ENCODE peak calls at places on chromosome 2, in eight cellular contexts. G, J, Y, O, R, N, P and F are unnamed samples. For H3K27me3 and H3K4me1, the result is how much of the 10 kb centered on the place peaks cover.

GRCh38 chr2:3198119-3198518 is 179.5 kb downstream of the EIPR1 start:
- DNase-seq in R (no peak), N (no peak), G (no peak), Y (no peak), O (no peak), J (no peak), P (no peak), F (no peak)

GRCh38 chr2:212956665-212957064 is 194.7 kb downstream of the IKZF2 start:
- DNase-seq in R (no peak), J (no peak), O (no peak), N (no peak), P (no peak), Y (no peak), G (no peak), F (no peak)

GRCh38 chr2:11517906-11518305 is 15.9 kb upstream of the GREB1 start:
- DNase-seq in N (no peak), J (no peak), O (no peak), R (no peak), P (no peak), G (no peak), Y (no peak), F (no peak)

GRCh38 chr2:232523682-232524597 is 2.0 kb upstream of the CHRND start:
- DNase-seq in J (peak), O (no peak), P (no peak), Y (peak), G (no peak), R (peak), N (no peak), F (no peak)

GRCh38 chr2:2114745-2115245 is 216.3 kb downstream of the MYT1L start:
- DNase-seq in Y (no peak), J (no peak), R (no peak), G (no peak), O (no peak), P (no peak), N (no peak), F (no peak)

GRCh38 chr2:24313744-24314632 is 46.3 kb downstream of the ITSN2 start:
- DNase-seq in Y (peak), P (no peak), R (no peak), J (no peak), G (no peak), O (no peak), N (no peak), F (no peak)

GRCh38 chr2:173693164-173693563 is 272.0 kb downstream of the SP3 start:
- DNase-seq in R (no peak), J (no peak), G (no peak), O (no peak), P (no peak), Y (no peak), N (no peak), F (no peak)

GRCh38 chr2:205721057-205721767 is 38.9 kb downstream of the NRP2 start:
- DNase-seq in Y (no peak), G (no peak), R (no peak), O (no peak), N (no peak), P (no peak), J (no peak), F (no peak)

GRCh38 chr2:189751080-189751658 is 11.4 kb downstream of the OSGEPL1 start:
- DNase-seq in Y (peak), R (peak), N (peak), O (no peak), G (no peak), P (peak), J (peak), F (no peak)

GRCh38 chr2:133296396-133296795 is 271.9 kb downstream of the NCKAP5 start:
- DNase-seq in N (no peak), O (no peak), Y (peak), P (no peak), R (no peak), J (no peak), G (no peak), F (no peak)

GRCh38 chr2:8304821-8305766 is 376.8 kb upstream of the ID2 start:
- DNase-seq in J (no peak), P (no peak), G (no peak), Y (no peak), O (no peak), N (peak), R (no peak), F (no peak)

GRCh38 chr2:71780162-71780561 is 326.8 kb downstream of the DYSF start:
- DNase-seq in Y (no peak), N (no peak), O (no peak), R (no peak), J (no peak), P (no peak), G (no peak), F (no peak)

GRCh38 chr2:142582317-142582716 is 295.1 kb upstream of the KYNU start:
- DNase-seq in P (no peak), G (no peak), J (no peak), O (no peak), Y (no peak), N (no peak), R (no peak), F (no peak)

GRCh38 chr2:155980941-155981561 is 351.5 kb downstream of the NR4A2 start:
- DNase-seq in N (no peak), R (no peak), O (no peak), Y (no peak), P (no peak), J (no peak), G (no peak), F (no peak)

GRCh38 chr2:208361077-208361441 is 45.5 kb upstream of the PTH2R start:
- DNase-seq in R (no peak), P (no peak), G (no peak), N (no peak), O (no peak), J (no peak), Y (no peak), F (no peak)

GRCh38 chr2:105526000-105526925 is 127.4 kb upstream of the FHL2 start:
- DNase-seq in G (no peak), Y (no peak), O (no peak), N (no peak), R (no peak), P (no peak), J (no peak), F (no peak)

GRCh38 chr2:232890896-232891601 is 21.0 kb downstream of the SNORC start:
- DNase-seq in R (no peak), G (peak), J (peak), P (no peak), Y (peak), N (peak), O (no peak), F (peak)

GRCh38 chr2:173216668-173217067 is 138.0 kb upstream of the CDCA7 start:
- DNase-seq in Y (no peak), R (no peak), P (no peak), O (no peak), J (no peak), N (no peak), G (no peak), F (no peak)

GRCh38 chr2:128608911-128609880 is 290.5 kb upstream of the HS6ST1 start:
- DNase-seq in P (no peak), N (peak), Y (no peak), O (peak), G (peak), J (no peak), R (no peak), F (peak)

GRCh38 chr2:202278944-202279343 is 13.4 kb downstream of the NOP58 start:
- DNase-seq in R (no peak), O (no peak), J (peak), G (no peak), N (no peak), Y (peak), P (no peak), F (no peak)

GRCh38 chr2:222319576-222320440 is 21.0 kb upstream of the PAX3 start:
- DNase-seq in Y (no peak), G (no peak), J (peak), R (no peak), O (peak), N (no peak), P (no peak), F (peak)

GRCh38 chr2:173652311-173652710 is 297.6 kb downstream of the CDCA7 start:
- DNase-seq in J (peak), N (no peak), P (no peak), Y (peak), O (no peak), G (no peak), R (no peak), F (no peak)

GRCh38 chr2:36356990-36357505 is 1.5 kb downstream of the CRIM1 start:
- DNase-seq in R (peak), N (no peak), P (no peak), J (no peak), O (peak), Y (peak), G (no peak), F (no peak)

GRCh38 chr2:26243643-26244478 is 571 bp downstream of the HADHA start:
- DNase-seq in Y (peak), G (no peak), P (peak), O (no peak), J (peak), R (peak), N (no peak), F (no peak)

GRCh38 chr2:25098558-25099486 is 56.9 kb downstream of the EFR3B start:
- DNase-seq in N (no peak), O (peak), J (peak), R (peak), P (no peak), Y (peak), G (no peak), F (no peak)

GRCh38 chr2:117948585-117948984 is 65.3 kb downstream of the CCDC93 start:
- DNase-seq in R (no peak), P (no peak), O (no peak), J (no peak), Y (no peak), G (no peak), N (no peak), F (no peak)

GRCh38 chr2:11850082-11850481 is 103.7 kb downstream of the LPIN1 start:
- DNase-seq in Y (no peak), G (no peak), O (no peak), N (no peak), J (no peak), R (no peak), P (no peak), F (no peak)

GRCh38 chr2:188979119-188979729 is 5.1 kb downstream of the COL3A1 start:
- DNase-seq in R (no peak), G (no peak), J (peak), N (no peak), P (no peak), O (no peak), Y (peak), F (no peak)

GRCh38 chr2:239555566-239555895 is 154.7 kb upstream of the HDAC4 start:
- DNase-seq in P (no peak), G (no peak), R (no peak), Y (no peak), J (no peak), N (no peak), O (no peak), F (no peak)

GRCh38 chr2:56012216-56012615 is 88.6 kb upstream of the EFEMP1 start:
- DNase-seq in G (no peak), Y (no peak), J (no peak), N (no peak), O (no peak), P (no peak), R (no peak), F (no peak)

GRCh38 chr2:233852056-233852455 is 2.3 kb downstream of the HJURP start:
- DNase-seq in G (no peak), N (no peak), R (no peak), O (no peak), P (no peak), J (peak), Y (no peak), F (no peak)

GRCh38 chr2:203533696-203534471 is 1.2 kb downstream of the RAPH1 start:
- DNase-seq in O (no peak), G (no peak), R (no peak), N (no peak), J (peak), Y (peak), P (peak), F (no peak)

GRCh38 chr2:26674002-26674751 is 18.3 kb upstream of the KCNK3 start:
- DNase-seq in N (peak), O (no peak), G (no peak), P (no peak), Y (no peak), R (no peak), J (no peak), F (no peak)

GRCh38 chr2:220077488-220077887 is 450.1 kb downstream of the SLC4A3 start:
- DNase-seq in N (no peak), G (no peak), Y (peak), J (peak), R (no peak), P (no peak), O (no peak), F (no peak)

GRCh38 chr2:191038241-191038725 is 24.3 kb upstream of the STAT1 start:
- DNase-seq in J (peak), R (no peak), P (peak), N (no peak), G (no peak), O (no peak), Y (peak), F (no peak)

DNA sequence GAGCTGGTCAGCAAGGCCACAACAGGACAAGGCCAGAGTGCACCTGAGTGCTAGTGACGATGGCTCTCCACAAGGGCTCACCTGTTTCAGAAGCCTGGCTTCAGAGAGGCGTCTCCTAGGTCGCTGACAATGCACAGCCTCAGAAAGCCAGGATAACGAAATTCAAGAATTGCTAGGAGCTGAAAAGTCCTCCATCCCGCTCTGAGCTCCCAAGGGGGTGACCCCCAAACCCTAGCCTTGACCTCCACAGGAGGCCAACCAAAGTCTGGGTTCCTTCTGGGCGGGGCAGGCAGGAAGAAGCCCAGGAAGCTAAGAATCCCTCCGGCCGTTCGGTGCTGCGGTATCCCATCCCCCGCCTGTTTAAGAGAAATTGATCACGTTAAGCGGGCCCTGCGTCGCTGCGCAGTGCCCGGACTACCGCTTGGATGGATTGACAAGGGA is 2.5 kb upstream of the OSR1 start:
- DNase-seq in O (no peak), G (no peak), J (no peak), P (no peak), N (no peak), R (no peak), Y (no peak), F (no peak)
- H3K4me3 ChIP-seq in O (no peak), G (peak), J (peak), P (peak), N (peak), R (peak), Y (no peak), F (no peak)

GRCh38 chr2:66575625-66576371 is 140.9 kb downstream of the MEIS1 start:
- DNase-seq in R (no peak), Y (peak), O (peak), G (peak), P (no peak), N (peak), J (peak), F (peak)
- H3K27me3 ChIP-seq in R (half or more), Y (under half), O (under half), G (half or more), P (under half), N (under half), J (under half), F (under half)

GRCh38 chr2:159071190-159071915 is 102.9 kb downstream of the TANC1 start:
- DNase-seq in P (no peak), J (peak), O (no peak), Y (peak), N (no peak), G (no peak), R (no peak), F (no peak)
- H3K4me1 ChIP-seq in P (under half), J (under half), O (under half), Y (under half), N (under half), G (half or more), R (under half), F (under half)

DNA sequence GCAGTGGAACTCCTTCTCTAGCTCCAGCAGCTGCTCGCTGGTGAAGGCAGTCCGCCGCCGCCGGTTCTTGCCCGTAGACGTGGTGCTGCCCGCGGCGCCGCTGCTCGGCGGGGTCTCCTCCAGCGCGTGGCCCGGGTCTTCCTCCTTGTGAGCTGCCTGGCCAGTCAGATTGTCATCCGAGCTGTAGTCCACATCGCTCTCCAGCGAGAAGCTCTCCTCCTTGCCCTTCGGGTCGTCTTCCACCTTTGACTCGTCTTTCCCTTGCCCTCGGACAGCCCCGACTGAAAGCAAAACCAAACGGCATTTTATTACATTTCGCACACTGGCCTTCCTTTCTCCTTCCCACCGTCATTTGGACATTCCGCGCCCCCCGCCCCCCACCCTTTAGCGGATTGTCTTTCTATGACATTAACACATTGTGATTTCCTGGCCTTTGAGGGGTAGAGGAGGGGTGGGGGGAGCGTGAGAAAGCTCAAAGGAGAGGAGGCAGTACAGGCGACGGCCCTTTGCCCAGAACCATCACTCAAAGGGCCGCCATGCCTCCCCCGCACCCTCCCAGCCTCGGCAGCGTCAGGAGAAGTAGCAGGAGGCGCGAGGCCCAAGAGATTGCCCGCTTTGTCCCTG is 1.9 kb downstream of the GBX2 start:
- DNase-seq in J (no peak), P (no peak), G (no peak), R (no peak), Y (no peak), O (no peak), N (no peak), F (no peak)
- H3K4me3 ChIP-seq in J (peak), P (no peak), G (peak), R (no peak), Y (peak), O (peak), N (no peak), F (no peak)

GRCh38 chr2:218984239-218985020 is 554 bp downstream of the FEV start:
- DNase-seq in O (no peak), R (no peak), J (peak), P (no peak), N (peak), G (no peak), Y (no peak), F (peak)
- H3K27me3 ChIP-seq in O (half or more), R (half or more), J (half or more), P (half or more), N (under half), G (half or more), Y (half or more), F (half or more)

GRCh38 chr2:226837787-226838603 is 2.1 kb downstream of the RHBDD1 start:
- DNase-seq in Y (no peak), R (no peak), P (no peak), G (no peak), J (no peak), N (no peak), O (no peak), F (no peak)

GRCh38 chr2:226836548-226836885 is 663 bp downstream of the RHBDD1 start:
- DNase-seq in P (no peak), Y (no peak), R (no peak), N (no peak), O (no peak), J (peak), G (no peak), F (no peak)

GRCh38 chr2:226838758-226839555 is 3.1 kb downstream of the RHBDD1 start:
- DNase-seq in J (no peak), G (no peak), Y (no peak), R (no peak), O (no peak), P (no peak), N (no peak), F (no peak)

GRCh38 chr2:226837334-226837733 is 1.5 kb downstream of the RHBDD1 start:
- DNase-seq in Y (no peak), R (no peak), O (no peak), G (no peak), J (no peak), P (no peak), N (no peak), F (no peak)

GRCh38 chr2:226839960-226840359 is 4.1 kb downstream of the RHBDD1 start:
- DNase-seq in O (no peak), P (no peak), Y (no peak), R (no peak), G (no peak), J (no peak), N (no peak), F (no peak)
- H3K4me1 ChIP-seq in O (under half), P (under half), Y (under half), R (under half), G (under half), J (under half), N (under half), F (under half)

DNA sequence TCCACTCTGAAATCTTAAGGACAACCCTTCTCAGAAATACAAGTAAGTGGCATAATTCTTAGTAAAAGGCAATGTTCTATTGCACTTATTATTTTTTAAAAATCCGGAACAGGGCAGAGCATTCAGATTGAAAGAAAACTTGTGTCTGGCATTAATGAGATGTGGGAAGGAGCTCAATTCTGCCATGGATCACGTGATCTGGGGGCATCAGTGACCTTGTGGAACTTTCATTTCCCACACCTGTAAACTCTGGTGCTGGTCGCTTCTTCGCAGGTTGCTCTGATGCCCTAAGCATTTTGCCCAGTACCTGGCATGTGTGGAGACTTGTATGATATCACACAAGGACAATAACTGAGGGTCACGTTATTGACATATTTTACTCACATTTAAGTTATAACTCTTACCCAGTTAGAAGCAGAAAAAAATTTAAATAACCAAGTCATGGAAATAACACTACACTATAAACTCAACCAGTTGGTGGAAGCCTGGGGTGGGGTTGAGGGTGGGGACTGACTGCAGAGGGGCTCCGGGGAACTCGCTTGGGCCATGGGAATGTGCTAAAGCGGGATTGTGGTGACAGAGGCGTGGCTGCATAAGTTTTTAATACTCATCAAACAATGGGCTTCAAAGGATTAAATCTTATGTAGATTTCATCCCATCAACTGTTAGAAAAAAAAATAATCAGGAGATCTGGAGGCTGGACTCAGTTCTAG is 36.6 kb downstream of the ST3GAL5 start:
- DNase-seq in P (no peak), O (no peak), G (no peak), N (no peak), J (no peak), Y (no peak), R (no peak), F (no peak)
- H3K4me3 ChIP-seq in P (peak), O (no peak), G (no peak), N (no peak), J (no peak), Y (no peak), R (no peak), F (no peak)

GRCh38 chr2:238235856-238236255 is 4.0 kb downstream of the HES6 start:
- DNase-seq in J (no peak), N (no peak), Y (no peak), R (no peak), P (no peak), O (no peak), G (no peak), F (no peak)

GRCh38 chr2:238238311-238238765 is 1.5 kb downstream of the HES6 start:
- DNase-seq in G (no peak), J (no peak), P (no peak), O (no peak), R (no peak), Y (no peak), N (no peak), F (peak)

GRCh38 chr2:238236571-238236970 is 3.3 kb downstream of the HES6 start:
- DNase-seq in Y (no peak), J (no peak), R (no peak), P (no peak), N (no peak), O (no peak), G (no peak), F (peak)

GRCh38 chr2:238238766-238239551 is 879 bp downstream of the HES6 start:
- DNase-seq in R (peak), N (no peak), J (no peak), P (peak), Y (no peak), O (no peak), G (no peak), F (peak)

DNA sequence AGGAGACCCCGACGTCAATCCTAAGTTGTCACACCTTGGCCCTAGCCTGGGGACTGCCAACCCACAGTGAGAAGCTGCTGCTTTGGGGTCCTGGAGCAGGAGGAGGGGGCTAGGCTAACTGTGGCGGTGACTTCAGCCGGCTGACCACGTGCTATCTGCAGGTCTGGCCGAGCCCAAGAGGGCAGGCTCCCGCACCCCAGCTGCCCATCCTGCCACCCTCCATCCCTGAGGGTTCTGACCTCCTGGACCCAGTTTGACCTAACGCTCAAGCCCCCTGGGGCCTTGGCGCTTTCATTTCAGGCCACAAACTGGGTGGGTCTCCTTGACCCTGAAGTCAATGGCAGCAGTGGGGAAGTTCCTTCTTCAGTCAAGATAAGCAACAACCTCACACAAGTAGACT is 2.4 kb downstream of the HES6 start:
- DNase-seq in Y (no peak), R (no peak), G (no peak), J (no peak), P (no peak), N (no peak), O (no peak), F (no peak)
- H3K27me3 ChIP-seq in Y (under half), R (under half), G (under half), J (half or more), P (under half), N (under half), O (under half), F (under half)